ENCODE peak calls at places on chromosomes 6 and 20, in six cellular contexts. K is uterus, T is Peyer's patch, Y is stomach, V is prostate gland, X is IMR-90. G is an unnamed sample.

GRCh38 chr6:2665169-2666070 is 85.3 kb downstream of the MYLK4 start:
- DNase-seq in K (no peak), T (no peak), Y (no peak), V (no peak), X (peak; percentile 20), G (no peak)

GRCh38 chr6:135535989-135536414 is 38.5 kb upstream of the AHI1 start:
- DNase-seq in K (no peak), T (no peak), Y (no peak), V (peak; percentile 8), X (peak; percentile 98), G (no peak)

GRCh38 chr6:166512567-166512966 is 73.9 kb downstream of the RAMACL start:
- DNase-seq in K (no peak), T (peak; percentile 85), Y (no peak), V (no peak), X (no peak), G (peak; percentile 29)

GRCh38 chr6:36120979-36121706 is 9.2 kb upstream of the MAPK13 start:
- DNase-seq in K (peak; percentile 43), T (peak; percentile 91), Y (peak; percentile 67), V (peak; percentile 78), X (no peak), G (peak; percentile 83)

GRCh38 chr6:63740709-63741108 is 105.1 kb downstream of the PHF3 start:
- DNase-seq in K (no peak), T (no peak), Y (no peak), V (no peak), X (peak; percentile 78), G (no peak)

GRCh38 chr6:130029163-130029562 is 10.8 kb downstream of the L3MBTL3 start:
- DNase-seq in K (no peak), T (no peak), Y (no peak), V (no peak), X (no peak), G (no peak)

GRCh38 chr6:164807125-164807524 is 502.3 kb downstream of the C6orf118 start:
- DNase-seq in K (no peak), T (no peak), Y (no peak), V (no peak), X (no peak), G (no peak)

GRCh38 chr6:25835442-25836283 is 3.8 kb upstream of the SLC17A1 start:
- DNase-seq in K (no peak), T (no peak), Y (no peak), V (no peak), X (no peak), G (no peak)

GRCh38 chr6:34597605-34598353 is 41.6 kb upstream of the SPDEF start:
- DNase-seq in K (no peak), T (no peak), Y (no peak), V (peak; percentile 79), X (no peak), G (no peak)

GRCh38 chr6:1321715-1322114 is 9.8 kb downstream of the FOXQ1 start:
- DNase-seq in K (no peak), T (no peak), Y (no peak), V (no peak), X (peak; percentile 66), G (no peak)

GRCh38 chr20:23116301-23117089 is 30.4 kb upstream of the CD93 start:
- DNase-seq in K (no peak), T (no peak), Y (no peak), V (no peak), X (peak; percentile 47), G (no peak)

DNA sequence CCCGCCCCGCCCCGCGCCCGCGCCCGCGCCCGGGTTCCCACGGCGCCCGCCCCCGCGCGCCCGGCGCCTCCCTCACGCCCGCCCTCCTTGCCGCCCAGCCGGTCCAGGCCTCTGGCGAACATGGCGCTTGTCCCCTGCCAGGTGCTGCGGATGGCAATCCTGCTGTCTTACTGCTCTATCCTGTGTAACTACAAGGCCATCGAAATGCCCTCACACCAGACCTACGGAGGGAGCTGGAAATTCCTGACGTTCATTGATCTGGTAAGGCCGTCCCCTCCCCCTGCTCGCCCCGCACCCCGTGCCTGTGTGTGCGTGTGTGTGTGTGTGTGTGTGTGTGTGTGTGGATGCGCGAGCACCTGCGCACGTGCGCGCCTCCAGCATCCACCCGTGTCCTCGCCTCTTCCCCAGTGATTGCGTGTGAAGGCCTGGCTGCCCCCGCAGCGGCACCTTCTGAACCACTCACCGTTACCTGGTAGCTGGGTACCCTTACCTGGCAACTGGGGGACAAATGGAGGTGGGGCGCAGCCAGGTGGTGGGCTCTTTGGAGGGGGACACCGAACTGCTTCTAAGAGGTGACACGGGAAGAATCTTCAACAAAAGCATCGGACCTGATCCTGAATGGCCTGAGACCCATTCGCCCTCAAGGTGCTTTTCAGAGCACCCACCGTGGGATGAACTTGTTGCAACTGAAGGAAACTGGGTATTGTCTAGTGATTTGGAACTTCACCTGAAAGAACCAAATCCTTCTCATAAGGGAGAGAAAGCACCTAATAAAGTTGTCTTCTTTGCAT is at the start of gene AIG1:
- DNase-seq in K (peak; percentile 61), T (peak; percentile 80), Y (no peak), V (no peak), X (no peak), G (no peak)
- TF ChIP-seq POLR2A in K (no peak), T (no peak), Y (no peak), V (no peak), X (no peak), G (no peak)

GRCh38 chr6:110358536-110359148 is 493 bp upstream of the METTL24 start:
- DNase-seq in K (no peak), T (no peak), Y (no peak), V (no peak), X (no peak), G (no peak)

GRCh38 chr6:110356778-110357177 is 1.4 kb downstream of the METTL24 start:
- DNase-seq in K (peak; percentile 45), T (no peak), Y (no peak), V (no peak), X (no peak), G (peak; percentile 13)

GRCh38 chr6:110359554-110359953 is 1.4 kb upstream of the METTL24 start:
- DNase-seq in K (no peak), T (no peak), Y (no peak), V (no peak), X (no peak), G (no peak)

GRCh38 chr6:110357298-110357695 is 852 bp downstream of the METTL24 start:
- DNase-seq in K (peak; percentile 45), T (no peak), Y (no peak), V (no peak), X (no peak), G (no peak)

DNA sequence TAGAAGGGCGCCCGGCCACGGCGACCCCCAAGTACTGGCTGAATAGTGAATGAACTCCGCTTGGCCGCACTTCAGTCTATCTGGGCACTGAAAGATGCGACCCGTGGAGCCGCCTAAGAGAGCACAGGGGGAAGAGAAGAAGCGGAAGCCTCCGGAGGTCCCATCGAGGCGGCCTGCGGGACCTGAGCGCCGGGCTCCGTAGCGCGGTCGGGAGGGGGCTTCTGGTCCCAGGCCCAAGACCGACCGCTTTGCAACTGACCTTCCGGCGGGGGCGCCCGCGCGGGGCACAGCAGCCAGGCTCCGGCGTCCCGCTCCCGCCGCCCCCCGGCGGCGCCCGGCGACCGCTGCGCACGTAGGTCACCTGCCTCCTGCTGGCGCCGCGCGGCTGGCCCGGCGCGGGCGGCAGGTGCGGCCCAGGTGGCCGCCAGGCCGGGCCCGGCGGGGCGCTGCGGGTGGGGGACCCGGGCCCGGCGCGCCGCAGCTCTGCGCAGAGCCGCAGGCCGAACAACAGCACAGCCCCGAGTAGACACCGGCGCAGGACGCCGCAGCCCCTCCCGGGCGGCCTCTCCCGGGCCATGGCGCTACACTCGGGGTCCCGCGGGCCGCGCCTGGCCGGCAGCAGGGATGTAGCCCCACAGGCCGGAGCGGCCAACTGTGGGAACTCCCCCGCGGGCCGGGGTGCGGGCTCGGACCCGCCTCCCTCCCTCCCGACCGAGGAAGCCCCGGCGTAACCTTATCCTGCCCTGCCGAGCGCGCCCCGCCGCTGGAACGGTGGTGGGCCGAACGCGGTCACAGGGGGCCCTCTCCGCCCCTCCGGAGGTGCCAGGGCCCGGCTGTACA is at the start of gene METTL24:
- DNase-seq in K (peak; percentile 31), T (no peak), Y (peak; percentile 27), V (no peak), X (no peak), G (no peak)
- H3K4me3 ChIP-seq in K (peak within 1 kb of the TSS; percentile 55), T (peak within 1 kb of the TSS; percentile 63), Y (peak within 1 kb of the TSS; percentile 59), V (peak within 1 kb of the TSS; percentile 49), X (peak within 1 kb of the TSS; percentile 25), G (peak within 1 kb of the TSS; percentile 49)

GRCh38 chr20:36574278-36575065 is 1.1 kb downstream of the TGIF2 start:
- DNase-seq in K (peak; percentile 85), T (peak; percentile 73), Y (peak; percentile 51), V (peak; percentile 20), X (peak; percentile 38), G (peak; percentile 68)
- TF ChIP-seq POLR2A in K (peak; percentile 60), T (no peak), Y (no peak), V (peak; percentile 37), X (peak; percentile 2), G (peak; percentile 17)

DNA sequence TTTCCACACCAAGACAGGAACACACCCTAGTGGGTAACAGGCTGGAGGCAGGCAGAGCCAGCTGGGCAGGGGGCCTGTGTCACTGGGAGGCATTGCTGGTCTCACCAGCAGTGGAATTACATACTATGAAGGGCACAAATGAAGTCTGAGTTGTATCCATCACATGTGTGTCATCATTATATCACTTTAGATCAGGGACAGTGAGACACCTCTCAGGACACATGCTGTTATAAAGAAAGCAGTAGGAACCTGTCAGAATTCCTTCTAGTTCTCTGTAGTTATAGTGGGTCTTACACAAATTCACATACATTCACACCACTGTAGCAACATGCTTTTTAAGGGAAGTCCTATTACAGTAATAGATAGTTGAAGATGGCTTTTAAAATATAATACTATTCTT is 63.5 kb upstream of the FYN start:
- DNase-seq in K (no peak), T (no peak), Y (no peak), V (no peak), X (no peak), G (no peak)
- H3K4me3 ChIP-seq in K (no peak overlapping the region), T (no peak overlapping the region), Y (no peak overlapping the region), V (no peak overlapping the region), X (no peak overlapping the region), G (no peak overlapping the region)

GRCh38 chr20:59778615-59779200 is 154.7 kb downstream of the SYCP2 start:
- DNase-seq in K (no peak), T (no peak), Y (peak; percentile 9), V (no peak), X (no peak), G (no peak)

GRCh38 chr20:59777814-59778575 is 155.4 kb downstream of the SYCP2 start:
- DNase-seq in K (no peak), T (no peak), Y (peak; percentile 20), V (no peak), X (no peak), G (no peak)

GRCh38 chr20:59779656-59780380 is 153.6 kb downstream of the SYCP2 start:
- DNase-seq in K (no peak), T (no peak), Y (peak; percentile 10), V (no peak), X (no peak), G (no peak)

GRCh38 chr20:59781236-59781635 is 152.2 kb downstream of the SYCP2 start:
- DNase-seq in K (no peak), T (no peak), Y (no peak), V (no peak), X (no peak), G (no peak)

DNA sequence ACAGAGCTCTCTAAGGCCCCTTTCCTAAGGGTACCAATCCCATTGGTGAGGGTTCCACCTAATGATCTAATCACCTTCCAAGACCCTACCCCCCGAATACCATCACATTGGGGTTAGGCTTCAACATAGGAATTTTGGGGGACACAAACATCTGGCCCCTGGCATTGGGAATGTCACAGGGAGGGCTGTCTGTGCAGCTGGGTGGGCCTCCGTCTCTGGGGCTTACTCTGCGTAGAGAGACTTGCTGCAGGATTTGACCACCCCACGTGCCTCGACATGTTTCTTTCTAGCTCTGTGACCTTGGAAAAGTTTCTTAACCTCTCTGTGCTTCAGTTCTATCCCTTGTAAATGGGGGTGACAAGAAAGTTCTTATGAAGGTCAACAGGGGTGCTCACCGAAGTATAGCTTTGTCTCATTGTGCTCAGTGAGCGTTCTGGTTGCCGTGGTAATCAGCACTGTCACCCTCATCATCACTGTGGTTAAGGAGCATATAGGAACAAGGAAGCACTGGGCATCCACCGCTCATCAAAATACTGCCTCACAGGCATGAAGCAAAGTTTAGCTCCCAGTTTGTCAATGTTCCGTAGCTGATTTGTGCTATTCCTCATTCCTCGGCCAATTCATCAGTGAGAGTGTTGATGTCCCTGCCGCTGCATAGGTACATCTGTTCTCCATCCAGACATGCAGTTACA is 152.8 kb downstream of the SYCP2 start:
- DNase-seq in K (no peak), T (no peak), Y (peak; percentile 9), V (no peak), X (no peak), G (no peak)
- TF ChIP-seq POLR2A in K (no peak), T (no peak), Y (no peak), V (no peak), X (no peak), G (no peak)

G was measured in transverse colon.